ENCODE peak calls at places on chromosome 22, in seven cellular contexts. I, Q, B, J, V, D and F are unnamed samples. For H3K9me3, the result is how much of the 10 kb centered on the place peaks cover.

GRCh38 chr22:27668828-27669797 is 132.4 kb downstream of the MN1 start:
- DNase-seq in D (no peak), B (no peak), I (no peak), V (peak), J (no peak), Q (no peak), F (no peak)

GRCh38 chr22:43004362-43005035 is 10.4 kb downstream of the PACSIN2 start:
- DNase-seq in B (no peak), Q (no peak), J (no peak), I (no peak), D (no peak), V (peak), F (no peak)

GRCh38 chr22:46335201-46336118 is at the start of gene TRMU:
- DNase-seq in I (peak), B (peak), J (peak), V (peak), D (no peak), Q (peak), F (peak)

GRCh38 chr22:25453557-25453956 is 110.9 kb upstream of the GRK3 start:
- DNase-seq in Q (no peak), J (no peak), V (no peak), B (no peak), D (no peak), I (no peak), F (no peak)

GRCh38 chr22:20215742-20216141 is 52.4 kb downstream of the RTN4R start:
- DNase-seq in I (no peak), J (no peak), Q (no peak), D (no peak), V (no peak), B (no peak), F (no peak)

GRCh38 chr22:28019360-28019759 is 100.3 kb upstream of the PITPNB start:
- DNase-seq in Q (no peak), I (no peak), B (peak), D (no peak), J (no peak), V (peak), F (no peak)

GRCh38 chr22:38051900-38052862 is 5.0 kb upstream of the PICK1 start:
- DNase-seq in Q (peak), I (peak), V (peak), J (peak), D (no peak), B (peak), F (peak)

GRCh38 chr22:23267225-23268043 is 87.1 kb downstream of the BCR start:
- DNase-seq in Q (no peak), B (no peak), D (no peak), V (no peak), J (no peak), I (no peak), F (no peak)

GRCh38 chr22:46030241-46030880 is 53.4 kb upstream of the WNT7B start:
- DNase-seq in D (no peak), V (no peak), B (peak), Q (peak), J (no peak), I (no peak), F (no peak)

GRCh38 chr22:50105529-50106100 is 15.8 kb downstream of the MOV10L1 start:
- DNase-seq in J (no peak), I (no peak), V (no peak), D (no peak), Q (no peak), B (no peak), F (no peak)

GRCh38 chr22:25068701-25069100 is 116.2 kb downstream of the KIAA1671 start:
- DNase-seq in I (no peak), V (no peak), J (no peak), D (no peak), Q (no peak), B (no peak), F (no peak)

GRCh38 chr22:50260801-50261614 is 475 bp downstream of the MAPK12 start:
- DNase-seq in J (no peak), I (no peak), Q (no peak), B (no peak), D (no peak), V (no peak), F (no peak)

GRCh38 chr22:44623771-44624510 is 78.1 kb upstream of the PRR5 start:
- DNase-seq in D (no peak), I (no peak), J (no peak), B (no peak), V (no peak), Q (no peak), F (no peak)

GRCh38 chr22:38309614-38310517 is 7.4 kb downstream of the CSNK1E start:
- DNase-seq in V (no peak), Q (no peak), B (no peak), I (no peak), J (no peak), D (no peak), F (no peak)

GRCh38 chr22:45535400-45535799 is 32.7 kb downstream of the FBLN1 start:
- DNase-seq in J (no peak), B (no peak), D (no peak), I (no peak), V (no peak), Q (no peak), F (no peak)

GRCh38 chr22:27420186-27420816 is 381.3 kb downstream of the MN1 start:
- DNase-seq in I (no peak), V (no peak), D (no peak), Q (no peak), J (no peak), B (no peak), F (no peak)

GRCh38 chr22:26884921-26885320 is 227.5 kb downstream of the MIAT start:
- DNase-seq in J (peak), I (no peak), B (no peak), V (no peak), D (no peak), Q (no peak), F (no peak)

GRCh38 chr22:27238935-27239510 is 562.5 kb downstream of the MN1 start:
- DNase-seq in Q (peak), V (peak), J (peak), B (peak), D (no peak), I (peak), F (no peak)

GRCh38 chr22:30932661-30933060 is 35.9 kb downstream of the MORC2 start:
- DNase-seq in Q (no peak), D (no peak), J (peak), V (no peak), B (no peak), I (no peak), F (no peak)
- H3K9me3 ChIP-seq in Q (under half), D (under half), J (under half), V (under half), B (under half), I (under half), F (under half)

GRCh38 chr22:49012695-49013094 is 815.0 kb downstream of the BRD1 start:
- DNase-seq in V (no peak), J (no peak), D (no peak), B (no peak), Q (no peak), I (no peak), F (no peak)

GRCh38 chr22:49015459-49015858 is 812.2 kb downstream of the BRD1 start:
- DNase-seq in B (peak), V (peak), I (no peak), D (no peak), Q (no peak), J (no peak), F (no peak)

GRCh38 chr22:49014227-49015201 is 813.2 kb downstream of the BRD1 start:
- DNase-seq in D (no peak), J (no peak), Q (no peak), I (no peak), B (peak), V (peak), F (no peak)

GRCh38 chr22:49011769-49012598 is 815.7 kb downstream of the BRD1 start:
- DNase-seq in I (no peak), D (no peak), V (peak), B (peak), J (no peak), Q (no peak), F (no peak)

DNA sequence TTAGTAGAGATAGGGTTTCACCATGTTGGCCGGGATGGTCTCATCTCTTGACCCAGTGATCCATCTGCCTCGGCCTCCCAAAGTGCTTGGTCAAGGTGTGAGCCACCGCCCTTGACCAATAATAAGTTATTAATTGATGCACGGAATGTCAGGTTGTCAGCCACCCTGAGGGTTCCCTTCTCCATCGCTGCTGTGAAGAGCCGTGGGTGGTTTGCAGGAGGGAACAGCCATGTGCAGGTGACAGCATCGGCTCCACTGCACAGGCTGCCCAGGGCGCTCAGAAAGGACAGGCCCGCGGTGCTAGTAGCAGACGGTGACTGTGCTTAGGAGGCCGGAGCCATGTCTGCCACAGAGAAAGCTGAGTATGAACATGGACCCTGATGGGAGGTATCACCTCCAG is 814.0 kb downstream of the BRD1 start:
- DNase-seq in V (no peak), I (no peak), D (no peak), J (no peak), Q (no peak), B (peak), F (no peak)
- H3K9me3 ChIP-seq in V (under half), I (half or more), D (under half), J (under half), Q (under half), B (under half), F (under half)

GRCh38 chr22:49077586-49077985 is 750.1 kb downstream of the BRD1 start:
- DNase-seq in V (no peak), D (no peak), I (no peak), B (peak), Q (no peak), J (no peak), F (no peak)
- H3K9me3 ChIP-seq in V (under half), D (under half), I (half or more), B (under half), Q (under half), J (under half), F (under half)

DNA sequence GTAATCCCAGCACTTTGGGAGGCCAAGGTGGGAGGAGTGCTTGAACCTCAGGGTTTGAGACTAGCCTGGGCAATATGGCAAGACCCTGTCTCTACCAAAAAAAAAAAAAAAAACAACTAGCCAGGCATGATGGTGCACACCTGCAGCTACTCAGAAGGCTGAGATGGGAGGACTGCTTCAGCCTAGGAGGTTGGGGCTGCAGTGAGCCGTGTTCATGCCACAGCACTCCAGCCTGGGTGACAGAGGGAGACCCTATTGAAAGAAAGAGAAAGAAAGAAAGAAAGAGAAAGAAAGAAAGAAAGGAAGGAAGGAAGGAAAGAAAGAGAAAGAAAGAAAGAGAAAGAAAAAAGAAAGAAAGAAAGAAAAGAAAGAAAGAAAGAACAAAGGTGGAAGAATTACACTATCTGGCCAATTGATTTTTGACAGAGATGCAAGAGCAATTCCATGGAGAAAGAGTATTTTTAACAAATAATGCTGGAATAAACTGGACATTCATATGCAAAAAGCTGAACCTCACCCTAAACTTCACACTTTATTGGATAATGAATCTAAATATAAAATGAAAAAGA is 33.9 kb upstream of the SLC25A1 start:
- DNase-seq in I (no peak), B (no peak), J (no peak), V (no peak), Q (no peak), D (no peak), F (no peak)
- H3K9me3 ChIP-seq in I (under half), B (under half), J (under half), V (under half), Q (under half), D (under half), F (under half)

DNA sequence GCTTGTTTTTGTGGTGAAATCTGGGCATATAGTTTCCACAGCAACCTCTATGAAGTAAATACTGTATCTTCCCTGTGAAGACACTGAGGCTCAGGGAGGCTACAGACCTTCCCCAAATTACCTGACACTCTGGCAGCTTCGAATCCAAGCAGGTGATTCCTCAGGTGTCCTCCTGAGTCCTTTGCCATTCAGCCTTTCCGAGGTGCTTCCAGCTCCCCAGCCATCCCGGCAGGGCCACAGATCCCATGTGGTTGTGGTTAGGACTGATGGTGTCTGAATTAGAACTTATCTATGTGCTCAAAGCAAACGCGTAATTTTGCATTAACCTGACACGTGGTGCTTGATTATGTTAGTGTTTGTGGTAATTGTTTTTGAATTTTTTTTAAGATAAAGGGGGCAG is 785.6 kb downstream of the BRD1 start:
- DNase-seq in I (no peak), D (no peak), V (no peak), B (no peak), J (no peak), Q (no peak), F (no peak)
- H3K9me3 ChIP-seq in I (half or more), D (under half), V (under half), B (under half), J (under half), Q (under half), F (under half)

GRCh38 chr22:47337161-47337621 is 574.7 kb downstream of the TBC1D22A start:
- DNase-seq in V (peak), J (peak), B (no peak), Q (no peak), I (peak), D (no peak), F (no peak)
- H3K9me3 ChIP-seq in V (under half), J (under half), B (under half), Q (under half), I (under half), D (under half), F (under half)

GRCh38 chr22:47465222-47465621 is 702.8 kb downstream of the TBC1D22A start:
- DNase-seq in V (no peak), J (no peak), Q (no peak), D (no peak), B (no peak), I (no peak), F (no peak)

GRCh38 chr22:47460870-47461269 is 698.4 kb downstream of the TBC1D22A start:
- DNase-seq in J (no peak), Q (no peak), I (no peak), B (no peak), D (no peak), V (no peak), F (no peak)

GRCh38 chr22:47463220-47463619 is 700.8 kb downstream of the TBC1D22A start:
- DNase-seq in D (no peak), V (no peak), Q (no peak), I (no peak), B (no peak), J (no peak), F (no peak)

GRCh38 chr22:47465809-47466208 is 703.4 kb downstream of the TBC1D22A start:
- DNase-seq in B (no peak), I (no peak), J (no peak), V (no peak), D (no peak), Q (no peak), F (no peak)
- H3K9me3 ChIP-seq in B (under half), I (under half), J (under half), V (under half), D (under half), Q (under half), F (under half)

GRCh38 chr22:39498368-39498767 is 3.7 kb upstream of the MIEF1 start:
- DNase-seq in Q (no peak), I (no peak), J (no peak), B (no peak), V (no peak), D (no peak), F (no peak)
- H3K9me3 ChIP-seq in Q (under half), I (under half), J (under half), B (under half), V (under half), D (under half), F (under half)